ENCODE peak calls at places on chromosomes 1 and 21, in four cellular contexts. One of them, this sample, is unnamed.

GRCh38 chr1:248906741-248907661 is 966 bp downstream of the PGBD2 start:
- DNase-seq in GM12878: no peak
- DNase-seq in HepG2: peak; percentile 12
- DNase-seq in K562: no peak
- DNase-seq in this sample: no peak

GRCh38 chr21:45263534-45263933 is 24.2 kb downstream of the POFUT2 start:
- DNase-seq in GM12878: no peak
- DNase-seq in HepG2: no peak
- DNase-seq in K562: no peak
- DNase-seq in this sample: no peak

GRCh38 chr1:240399381-240399780 is 212.6 kb downstream of the GREM2 start:
- DNase-seq in K562: peak; percentile 17
- DNase-seq in GM12878: no peak
- DNase-seq in HepG2: no peak
- DNase-seq in this sample: no peak

GRCh38 chr1:112501810-112502641 is 6.7 kb upstream of the WNT2B start:
- DNase-seq in K562: peak; percentile 70
- DNase-seq in GM12878: no peak
- DNase-seq in HepG2: peak; percentile 7
- DNase-seq in this sample: peak; percentile 71

GRCh38 chr1:164704954-164705353 is 146.0 kb downstream of the PBX1 start:
- DNase-seq in K562: peak; percentile 22
- DNase-seq in GM12878: no peak
- DNase-seq in HepG2: no peak
- DNase-seq in this sample: no peak

GRCh38 chr1:66247415-66248208 is 286.3 kb upstream of the SGIP1 start:
- DNase-seq in K562: no peak
- DNase-seq in HepG2: no peak
- DNase-seq in GM12878: no peak
- DNase-seq in this sample: no peak

GRCh38 chr21:28832715-28833061 is 160.0 kb downstream of the LTN1 start:
- DNase-seq in GM12878: no peak
- DNase-seq in K562: no peak
- DNase-seq in HepG2: no peak
- DNase-seq in this sample: no peak

GRCh38 chr1:53600001-53600400 is 139.0 kb downstream of the GLIS1 start:
- DNase-seq in GM12878: no peak
- DNase-seq in K562: no peak
- DNase-seq in HepG2: no peak
- DNase-seq in this sample: no peak

GRCh38 chr1:156852414-156852874 is 6.5 kb downstream of the INSRR start:
- DNase-seq in GM12878: no peak
- DNase-seq in K562: no peak
- DNase-seq in HepG2: peak; percentile 48
- DNase-seq in this sample: no peak

GRCh38 chr1:203624341-203624712 is 2.3 kb upstream of the ATP2B4 start:
- DNase-seq in K562: no peak
- DNase-seq in GM12878: no peak
- DNase-seq in HepG2: no peak
- DNase-seq in this sample: no peak

GRCh38 chr1:169452921-169453320 is 25.6 kb upstream of the CCDC181 start:
- DNase-seq in HepG2: no peak
- DNase-seq in GM12878: no peak
- DNase-seq in K562: no peak
- DNase-seq in this sample: no peak

GRCh38 chr21:14850394-14850793 is 214.4 kb downstream of the NRIP1 start:
- DNase-seq in K562: no peak
- DNase-seq in GM12878: no peak
- DNase-seq in HepG2: no peak
- DNase-seq in this sample: no peak

GRCh38 chr1:217135569-217135915 is 412.3 kb upstream of the ESRRG start:
- DNase-seq in K562: no peak
- DNase-seq in GM12878: no peak
- DNase-seq in HepG2: no peak
- DNase-seq in this sample: no peak

GRCh38 chr1:205124726-205125125 is 2.9 kb upstream of the RBBP5 start:
- DNase-seq in HepG2: no peak
- DNase-seq in GM12878: no peak
- DNase-seq in K562: no peak
- DNase-seq in this sample: no peak

DNA sequence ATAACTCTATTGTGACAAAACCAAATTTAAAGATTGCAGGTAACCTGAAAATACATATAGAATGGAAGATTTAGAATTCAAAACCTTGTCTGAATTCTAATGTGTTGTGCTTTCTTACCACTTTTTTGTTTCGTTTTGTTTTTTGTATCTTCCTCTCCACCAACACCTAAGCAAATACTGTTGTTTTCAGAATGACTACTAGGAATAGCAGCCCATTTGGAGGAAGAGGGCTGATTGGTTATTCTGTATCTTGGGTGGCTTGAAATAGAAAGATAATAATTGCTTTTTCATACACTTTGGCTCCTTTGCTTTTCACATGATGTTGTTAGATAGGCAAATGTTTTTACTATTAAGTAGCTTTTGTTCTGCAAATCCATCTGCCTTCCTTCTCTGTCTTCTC is 61.0 kb upstream of the LRRC7 start:
- DNase-seq in HepG2: no peak
- DNase-seq in K562: no peak
- DNase-seq in GM12878: no peak
- DNase-seq in this sample: no peak
- H2AFZ ChIP-seq in HepG2: no peak overlapping the region
- H2AFZ ChIP-seq in K562: peak overlapping the region; percentile 83
- H2AFZ ChIP-seq in GM12878: no peak overlapping the region
- H2AFZ ChIP-seq in this sample: no peak overlapping the region

DNA sequence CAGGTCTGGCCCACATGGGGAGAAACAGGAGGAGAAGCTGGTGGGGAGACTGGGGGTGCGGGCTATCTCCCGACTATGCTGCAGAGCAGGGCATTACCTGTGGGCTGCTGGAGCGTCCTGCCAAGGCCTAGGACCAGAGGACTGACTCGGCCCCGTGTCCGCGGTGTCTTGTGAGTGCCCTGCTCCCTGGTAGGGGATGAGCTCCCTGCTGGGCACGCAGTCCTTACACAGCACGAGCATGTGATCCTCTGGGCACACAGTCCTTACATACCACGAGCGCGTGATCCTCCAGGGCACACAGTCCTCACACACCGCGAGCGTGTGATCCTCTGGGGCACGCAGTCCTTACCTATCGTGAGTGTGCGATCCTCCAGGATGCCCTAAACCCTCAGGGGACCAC is 31.8 kb upstream of the CSF3R start:
- DNase-seq in GM12878: no peak
- DNase-seq in K562: no peak
- DNase-seq in HepG2: no peak
- DNase-seq in this sample: no peak
- TF ChIP-seq MYC in GM12878: no peak
- TF ChIP-seq MYC in K562: no peak
- TF ChIP-seq MYC in HepG2: no peak
- TF ChIP-seq MYC in this sample: no peak

GRCh38 chr1:145992502-145992936 is 3.9 kb downstream of the TXNIP start:
- DNase-seq in HepG2: no peak
- DNase-seq in GM12878: no peak
- DNase-seq in K562: no peak
- DNase-seq in this sample: no peak

GRCh38 chr1:145993618-145994390 is 2.6 kb downstream of the TXNIP start:
- DNase-seq in HepG2: no peak
- DNase-seq in GM12878: no peak
- DNase-seq in K562: no peak
- DNase-seq in this sample: no peak

GRCh38 chr1:145992958-145993617 is 3.3 kb downstream of the TXNIP start:
- DNase-seq in GM12878: no peak
- DNase-seq in HepG2: no peak
- DNase-seq in K562: no peak
- DNase-seq in this sample: no peak

GRCh38 chr1:145990249-145991097 is 5.9 kb downstream of the TXNIP start:
- DNase-seq in K562: no peak
- DNase-seq in GM12878: no peak
- DNase-seq in HepG2: peak; percentile 58
- DNase-seq in this sample: no peak

DNA sequence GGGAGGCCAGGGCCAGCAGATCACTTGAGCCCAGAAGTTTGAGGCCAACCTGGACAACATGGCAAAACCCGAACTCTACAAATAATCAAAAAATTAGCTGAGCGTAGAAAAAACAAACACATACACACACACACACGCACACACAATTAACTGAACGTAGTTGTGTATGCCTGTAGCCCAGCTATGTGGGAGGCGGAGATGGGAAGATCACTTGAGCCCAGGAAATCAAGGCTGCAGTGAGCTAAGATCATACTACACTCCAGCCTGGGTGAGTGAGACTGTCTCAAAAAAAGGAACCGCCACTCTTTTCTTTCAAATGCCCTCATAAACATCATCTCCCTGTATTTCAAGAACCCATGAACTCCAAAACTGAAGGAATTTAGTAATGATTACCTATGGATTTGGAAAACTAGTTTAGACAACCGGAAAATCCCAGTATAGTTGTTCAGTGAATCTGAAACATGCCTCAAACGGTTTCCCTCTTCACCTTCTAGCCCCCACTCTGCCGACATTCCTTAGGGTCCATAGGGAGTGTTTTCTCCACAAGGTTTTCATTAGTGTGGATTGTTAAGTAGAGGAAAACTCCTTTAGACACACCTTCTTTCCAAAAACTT is 4.5 kb downstream of the TXNIP start:
- DNase-seq in HepG2: no peak
- DNase-seq in K562: peak; percentile 63
- DNase-seq in GM12878: no peak
- DNase-seq in this sample: no peak
- H3K4me3 ChIP-seq in HepG2: no peak overlapping the region
- H3K4me3 ChIP-seq in K562: peak overlapping the region; percentile 85
- H3K4me3 ChIP-seq in GM12878: no peak overlapping the region
- H3K4me3 ChIP-seq in this sample: no peak overlapping the region

GRCh38 chr1:27099154-27099903 is 55.6 kb downstream of the SLC9A1 start:
- DNase-seq in HepG2: peak; percentile 55
- DNase-seq in K562: peak; percentile 91
- DNase-seq in GM12878: no peak
- DNase-seq in this sample: no peak
- H2AFZ ChIP-seq in HepG2: no peak overlapping the region
- H2AFZ ChIP-seq in K562: peak overlapping the region; percentile 69
- H2AFZ ChIP-seq in GM12878: peak overlapping the region; percentile 39
- H2AFZ ChIP-seq in this sample: no peak overlapping the region

DNA sequence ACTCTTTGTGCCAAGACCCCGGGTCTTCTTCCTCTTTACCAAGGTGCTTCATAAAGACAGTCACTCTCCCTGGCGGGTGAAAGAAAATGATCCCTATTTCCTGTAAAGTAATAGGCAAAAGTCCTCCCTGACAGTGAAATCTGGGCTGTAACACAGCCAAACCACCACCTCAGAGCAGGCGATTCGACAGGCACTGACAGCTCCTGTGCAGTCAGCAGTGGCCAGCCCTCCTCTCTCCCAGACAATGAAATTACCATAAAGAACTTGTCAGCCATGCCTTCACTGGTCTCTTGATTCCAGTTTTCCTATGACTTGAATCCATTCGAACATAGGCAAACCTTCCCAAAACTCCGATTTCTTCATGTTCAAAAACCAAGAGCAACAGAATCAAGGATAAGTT is 492.2 kb upstream of the DAB1 start:
- DNase-seq in HepG2: no peak
- DNase-seq in K562: no peak
- DNase-seq in GM12878: no peak
- DNase-seq in this sample: no peak
- TF ChIP-seq MYC in HepG2: no peak
- TF ChIP-seq MYC in K562: no peak
- TF ChIP-seq MYC in GM12878: no peak
- TF ChIP-seq MYC in this sample: no peak

GRCh38 chr1:77232829-77233228 is 13.6 kb upstream of the PIGK start:
- DNase-seq in GM12878: no peak
- DNase-seq in K562: no peak
- DNase-seq in HepG2: no peak
- DNase-seq in this sample: no peak

GRCh38 chr1:77228836-77229235 is 9.6 kb upstream of the PIGK start:
- DNase-seq in HepG2: no peak
- DNase-seq in GM12878: no peak
- DNase-seq in K562: no peak
- DNase-seq in this sample: peak; percentile 31

GRCh38 chr1:77234096-77234495 is 14.9 kb upstream of the PIGK start:
- DNase-seq in K562: no peak
- DNase-seq in GM12878: no peak
- DNase-seq in HepG2: no peak
- DNase-seq in this sample: no peak

GRCh38 chr1:77227383-77227782 is 8.2 kb upstream of the PIGK start:
- DNase-seq in K562: no peak
- DNase-seq in GM12878: no peak
- DNase-seq in HepG2: no peak
- DNase-seq in this sample: no peak

DNA sequence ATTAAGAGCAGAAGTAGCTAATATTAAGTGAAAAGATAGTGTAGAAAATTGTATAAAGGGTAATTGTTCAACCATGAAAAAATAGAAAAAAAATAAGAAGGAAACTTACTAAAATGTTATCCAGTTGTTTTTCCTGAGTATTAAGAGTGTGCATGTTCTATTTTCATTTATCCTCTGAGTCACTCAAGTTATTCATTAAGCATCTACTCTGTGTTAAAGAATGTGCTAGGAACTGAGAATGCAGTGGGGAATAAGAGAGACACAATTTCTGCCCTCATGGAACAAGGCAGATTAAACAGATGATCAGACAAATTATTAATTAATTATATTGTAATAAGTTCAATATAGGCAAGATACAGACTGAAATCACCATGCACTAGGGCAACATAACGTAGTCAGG is 10.8 kb upstream of the PIGK start:
- DNase-seq in K562: no peak
- DNase-seq in GM12878: no peak
- DNase-seq in HepG2: no peak
- DNase-seq in this sample: no peak
- H3K4me3 ChIP-seq in K562: no peak overlapping the region
- H3K4me3 ChIP-seq in GM12878: no peak overlapping the region
- H3K4me3 ChIP-seq in HepG2: no peak overlapping the region
- H3K4me3 ChIP-seq in this sample: no peak overlapping the region

DNA sequence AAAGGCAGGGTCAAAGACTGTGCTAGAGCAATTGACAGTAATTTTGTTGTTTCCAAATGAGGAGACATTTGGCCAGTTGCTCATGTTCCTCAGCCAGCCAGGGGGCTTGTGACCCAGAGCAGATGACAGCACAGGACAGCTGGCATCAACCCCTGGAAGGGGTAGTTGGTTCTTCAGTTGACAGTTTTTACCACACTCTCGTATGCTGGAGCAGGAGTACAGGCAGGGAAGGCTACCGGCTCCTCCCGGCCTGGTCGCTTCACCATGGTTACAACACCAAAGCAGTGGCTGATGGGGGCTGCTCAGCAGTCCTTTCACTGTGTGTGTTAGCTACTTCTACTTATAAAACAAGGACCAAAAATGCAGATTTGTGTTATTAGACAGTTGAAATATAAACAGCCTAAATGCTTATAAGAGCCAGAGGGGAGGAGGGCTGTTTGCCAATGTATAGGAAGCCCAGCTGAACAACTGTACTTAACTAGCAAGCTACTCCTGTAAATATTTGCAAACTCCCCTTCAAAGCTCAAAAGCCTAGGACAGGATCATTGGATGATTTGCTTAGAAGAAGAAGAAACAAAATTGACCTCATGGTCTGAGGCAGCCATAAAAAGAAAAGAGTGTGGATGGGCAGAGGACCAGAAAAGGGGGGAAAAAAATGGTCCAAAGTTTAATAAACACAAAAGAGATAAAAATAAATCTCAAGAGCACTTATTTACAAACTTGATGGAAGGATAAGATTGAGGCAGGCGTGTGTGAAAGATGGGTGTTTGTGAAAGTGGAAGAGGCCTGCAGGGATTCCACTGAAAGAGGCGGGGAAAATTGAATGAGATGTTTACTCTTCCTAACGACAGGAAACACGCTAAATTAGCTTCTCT is 57.0 kb downstream of the TGFB2 start:
- DNase-seq in K562: no peak
- DNase-seq in GM12878: no peak
- DNase-seq in HepG2: peak; percentile 85
- DNase-seq in this sample: no peak
- H2AFZ ChIP-seq in K562: no peak overlapping the region
- H2AFZ ChIP-seq in GM12878: no peak overlapping the region
- H2AFZ ChIP-seq in HepG2: no peak overlapping the region
- H2AFZ ChIP-seq in this sample: no peak overlapping the region